ENCODE peak calls at places on chromosome 16, in five cellular contexts. G is PC-9, L is fibroblast of pulmonary artery, R is HFF-Myc, O is fibroblast of the aortic adventitia. A is an unnamed sample.

GRCh38 chr16:77767826-77768225 is 20.5 kb upstream of the VAT1L start:
- DNase-seq in G (no peak), O (no peak), R (no peak), L (no peak), A (no peak)

GRCh38 chr16:70267516-70267915 is 15.8 kb upstream of the EXOSC6 start:
- DNase-seq in O (peak; percentile 50), L (peak; percentile 72), G (no peak), R (peak; percentile 37), A (peak; percentile 11)

GRCh38 chr16:14369734-14370598 is 260.1 kb downstream of the PARN start:
- DNase-seq in R (no peak), O (peak; percentile 71), L (no peak), G (no peak), A (no peak)

GRCh38 chr16:1034230-1035065 is 38.1 kb upstream of the SSTR5 start:
- DNase-seq in O (no peak), R (no peak), L (no peak), G (no peak), A (no peak)

GRCh38 chr16:17467923-17468540 is 2.7 kb downstream of the XYLT1 start:
- DNase-seq in L (peak; percentile 59), O (peak; percentile 85), G (no peak), R (peak; percentile 36), A (peak; percentile 18)

GRCh38 chr16:66934138-66934838 is at the start of gene CIAO2B:
- DNase-seq in O (peak; percentile 77), L (peak; percentile 87), G (peak; percentile 63), R (peak; percentile 39), A (peak; percentile 87)

GRCh38 chr16:88983771-88984687 is 7.0 kb upstream of the CBFA2T3 start:
- DNase-seq in L (no peak), G (no peak), O (no peak), R (no peak), A (no peak)

GRCh38 chr16:19885456-19886060 is 910 bp upstream of the GPRC5B start:
- DNase-seq in O (no peak), L (peak; percentile 16), R (no peak), G (no peak), A (no peak)

GRCh38 chr16:29663829-29664132 is 734 bp downstream of the SPN start:
- DNase-seq in O (no peak), L (no peak), G (no peak), R (no peak), A (no peak)

GRCh38 chr16:53091508-53092211 is 36.9 kb downstream of the CHD9 start:
- DNase-seq in R (peak; percentile 87), O (peak; percentile 88), G (no peak), L (peak; percentile 92), A (no peak)

GRCh38 chr16:22641030-22641671 is 130.5 kb downstream of the NPIPB5 start:
- DNase-seq in O (peak; percentile 61), L (peak; percentile 61), G (no peak), R (peak; percentile 41), A (no peak)

GRCh38 chr16:31201511-31202401 is 804 bp downstream of the PYCARD start:
- DNase-seq in G (no peak), L (no peak), R (no peak), O (no peak), A (peak; percentile 45)

GRCh38 chr16:31202402-31203385 is at the start of gene PYCARD:
- DNase-seq in R (no peak), O (no peak), G (no peak), L (peak; percentile 31), A (peak; percentile 38)

GRCh38 chr16:31198207-31198882 is 4.2 kb downstream of the PYCARD start:
- DNase-seq in L (no peak), G (no peak), O (no peak), R (no peak), A (no peak)

GRCh38 chr16:31199430-31200041 is 3.0 kb downstream of the PYCARD start:
- DNase-seq in O (no peak), R (no peak), L (no peak), G (no peak), A (no peak)

DNA sequence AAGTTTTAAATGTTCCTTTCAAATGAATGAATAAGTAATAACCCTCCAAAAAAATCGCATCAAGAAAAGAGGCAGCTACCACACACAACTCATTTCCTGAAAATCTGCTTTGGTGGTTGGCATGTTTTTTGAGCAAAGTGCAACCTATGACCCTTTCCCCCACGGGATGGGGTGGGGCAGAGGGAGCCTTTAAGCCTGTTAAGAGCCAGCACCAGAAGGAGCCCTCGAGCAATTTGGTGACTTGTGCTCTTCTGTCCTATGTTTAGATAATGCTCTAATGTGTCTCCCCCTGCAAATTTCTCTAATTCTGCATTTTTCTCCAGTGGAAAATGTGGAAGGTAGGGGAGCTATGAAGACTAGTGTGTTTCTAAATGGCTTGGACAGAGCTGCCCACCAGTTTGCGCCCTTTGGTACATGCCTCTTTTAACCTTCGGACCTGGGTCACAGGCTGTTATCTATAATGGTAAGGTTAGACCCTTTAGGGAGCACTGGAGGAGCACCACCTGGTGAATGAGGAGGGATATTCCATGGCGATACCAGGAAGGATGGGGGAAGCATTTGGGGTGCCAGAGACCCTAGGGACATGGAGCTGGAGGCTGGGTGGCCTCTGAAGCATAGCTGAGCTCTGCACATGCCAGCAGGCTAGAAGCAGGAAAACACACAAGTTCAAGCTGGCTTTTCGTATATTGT is 1.6 kb downstream of the PYCARD start:
- DNase-seq in R (peak; percentile 21), G (peak; percentile 57), L (no peak), O (no peak), A (peak; percentile 53)
- TF ChIP-seq CTCF in R (peak; percentile 12), G (no peak), L (no peak), O (peak; percentile 3), A (peak; percentile 9)

GRCh38 chr16:2057438-2057837 is 9.7 kb downstream of the TSC2 start:
- DNase-seq in G (no peak), R (no peak), L (no peak), O (no peak), A (no peak)

GRCh38 chr16:2054543-2055245 is 6.9 kb downstream of the TSC2 start:
- DNase-seq in L (no peak), O (no peak), G (no peak), R (no peak), A (no peak)

GRCh38 chr16:2056681-2057407 is 9.1 kb downstream of the TSC2 start:
- DNase-seq in L (peak; percentile 21), R (no peak), G (no peak), O (no peak), A (no peak)

GRCh38 chr16:2053897-2054296 is 6.1 kb downstream of the TSC2 start:
- DNase-seq in R (no peak), G (no peak), L (no peak), O (no peak), A (no peak)

GRCh38 chr16:2056077-2056476 is 8.3 kb downstream of the TSC2 start:
- DNase-seq in L (peak; percentile 13), O (no peak), R (no peak), G (no peak), A (no peak)
- TF ChIP-seq CTCF in L (peak; percentile 13), O (peak; percentile 19), R (peak; percentile 25), G (peak; percentile 21), A (no peak)

DNA sequence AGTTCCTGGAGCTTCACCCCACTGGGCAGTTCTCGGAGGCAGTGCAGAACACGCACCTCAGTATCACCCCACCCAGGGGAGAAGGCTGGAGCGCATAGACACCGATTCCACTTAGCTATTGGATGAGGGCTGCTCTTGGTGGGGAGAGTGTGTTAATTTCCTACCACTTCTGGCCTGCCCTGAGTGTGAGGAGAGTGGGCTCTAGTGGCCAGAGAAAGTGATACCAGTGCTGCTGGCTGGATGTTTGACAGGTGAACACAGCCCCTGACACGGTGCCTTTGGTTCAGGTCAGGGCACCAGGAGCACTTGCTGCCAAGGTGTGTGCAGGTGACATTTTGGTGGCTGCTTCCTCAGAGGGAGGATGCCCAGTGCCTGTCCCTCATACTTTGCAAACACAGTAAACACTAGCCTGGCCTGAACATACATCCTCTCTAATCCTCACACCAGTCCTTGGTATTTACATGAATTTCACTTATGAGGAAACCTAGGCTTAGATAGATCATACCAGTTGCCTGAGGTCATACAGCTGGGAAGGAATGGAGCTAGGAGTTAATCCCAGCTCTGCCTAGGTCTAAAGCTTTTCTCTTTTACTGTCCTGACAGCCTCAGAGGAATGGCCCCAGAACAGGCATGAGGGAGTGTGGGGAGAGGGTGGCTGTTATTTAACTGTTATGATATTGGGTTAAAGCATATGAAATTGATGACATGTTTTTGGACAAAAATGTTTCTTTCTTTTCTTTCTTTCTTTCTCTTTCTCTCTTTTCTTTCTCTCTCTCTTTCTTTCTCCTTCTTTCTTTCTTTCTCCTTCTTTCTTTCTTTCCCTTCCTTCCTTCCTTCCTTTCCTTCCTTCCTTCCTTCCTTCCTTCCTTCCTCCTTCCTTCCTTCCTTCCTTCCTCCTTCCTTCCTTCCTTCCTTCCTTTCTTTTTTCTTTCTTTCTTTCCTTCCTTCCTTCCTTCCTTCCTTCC is 21.0 kb upstream of the ITGAX start:
- DNase-seq in R (no peak), L (peak; percentile 10), O (peak; percentile 9), G (peak; percentile 60), A (no peak)
- TF ChIP-seq CTCF in R (peak; percentile 25), L (peak; percentile 16), O (peak; percentile 26), G (peak; percentile 70), A (peak; percentile 32)

DNA sequence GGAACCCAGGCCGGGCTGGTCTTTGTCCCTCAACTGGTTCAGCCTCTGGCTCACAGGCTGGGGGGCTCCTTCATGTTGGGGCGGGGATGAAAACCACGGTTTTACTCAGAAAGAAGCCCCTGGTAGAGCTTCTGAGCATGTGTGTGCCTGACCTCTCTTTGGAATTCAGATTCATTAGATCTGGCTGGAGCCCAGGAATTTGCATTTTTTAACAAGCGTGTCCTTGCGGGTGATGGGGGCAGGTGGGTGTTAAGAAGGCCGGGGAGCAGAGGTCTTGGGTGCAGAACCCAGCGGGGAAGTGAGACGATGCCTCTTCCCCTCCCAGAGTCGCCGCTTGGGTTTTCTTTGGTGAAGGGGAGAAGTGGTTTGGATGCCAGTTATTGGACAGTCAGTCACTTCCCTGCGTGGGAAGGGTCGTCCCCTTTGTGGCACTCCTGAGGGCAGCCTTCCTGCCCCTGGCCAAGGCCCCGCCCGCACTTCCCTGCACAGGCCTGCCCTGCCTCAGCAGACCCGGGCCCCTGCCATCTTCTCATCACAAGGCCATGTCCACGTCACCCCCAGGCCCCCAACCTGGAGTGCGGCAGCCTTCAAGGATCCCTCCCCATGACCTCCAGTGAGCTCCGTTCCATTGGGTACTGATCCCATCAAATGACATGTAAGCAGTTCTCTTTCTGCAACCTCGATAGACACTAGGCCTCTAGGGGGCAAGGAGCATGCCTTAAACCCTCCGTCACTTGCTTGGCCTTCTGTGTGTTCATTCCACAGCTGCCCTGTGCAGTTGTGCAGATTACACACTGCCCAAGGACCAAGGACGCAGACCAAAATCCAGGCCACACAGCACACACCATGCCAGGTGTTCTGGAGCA is 177.7 kb upstream of the CIBAR2 start:
- DNase-seq in L (no peak), R (no peak), G (no peak), O (no peak), A (no peak)
- TF ChIP-seq CTCF in L (no peak), R (no peak), G (no peak), O (no peak), A (no peak)

GRCh38 chr16:48538746-48539484 is 71.1 kb downstream of the N4BP1 start:
- DNase-seq in O (no peak), R (no peak), G (no peak), L (no peak), A (no peak)
- TF ChIP-seq CTCF in O (peak; percentile 45), R (peak; percentile 40), G (no peak), L (peak; percentile 46), A (no peak)

A was measured in CD4-positive, alpha-beta T cell.